ENCODE peak calls at places on chromosome 3, in four cellular contexts. P, L, J and N are unnamed samples.

GRCh38 chr3:2452249-2452648 is 353.6 kb downstream of the CNTN4 start:
- DNase-seq in P (no peak), L (no peak), J (no peak), N (no peak)

GRCh38 chr3:59180006-59180405 is 130.2 kb upstream of the CFAP20DC start:
- DNase-seq in P (no peak), L (peak), J (no peak), N (no peak)

GRCh38 chr3:110314512-110315114 is 757.0 kb upstream of the NECTIN3 start:
- DNase-seq in P (peak), L (peak), J (peak), N (peak)

GRCh38 chr3:178485756-178486155 is 50.5 kb upstream of the KCNMB2 start:
- DNase-seq in P (no peak), L (no peak), J (no peak), N (no peak)

GRCh38 chr3:126621171-126621570 is 33.8 kb downstream of the TXNRD3 start:
- DNase-seq in P (no peak), L (peak), J (no peak), N (no peak)

GRCh38 chr3:108477511-108478147 is 32.8 kb downstream of the MYH15 start:
- DNase-seq in P (peak), L (peak), J (peak), N (peak)

GRCh38 chr3:130081371-130081881 is at the start of gene ALG1L2:
- DNase-seq in P (no peak), L (no peak), J (no peak), N (no peak)

GRCh38 chr3:151067158-151067557 is 18.3 kb upstream of the MED12L start:
- DNase-seq in P (no peak), L (no peak), J (no peak), N (no peak)

GRCh38 chr3:184558726-184559125 is 2.9 kb upstream of the EPHB3 start:
- DNase-seq in P (no peak), L (no peak), J (no peak), N (peak)

GRCh38 chr3:183984337-183984736 is 33.3 kb downstream of the ABCC5 start:
- DNase-seq in P (no peak), L (no peak), J (no peak), N (no peak)

GRCh38 chr3:161273589-161274218 is 52.6 kb downstream of the NMD3 start:
- DNase-seq in P (peak), L (peak), J (no peak), N (peak)

GRCh38 chr3:48338635-48339034 is 5.2 kb upstream of the SPINK8 start:
- DNase-seq in P (no peak), L (peak), J (no peak), N (no peak)

GRCh38 chr3:23915537-23916108 is 1.2 kb downstream of the NKIRAS1 start:
- DNase-seq in P (no peak), L (no peak), J (no peak), N (peak)

GRCh38 chr3:153973722-153974121 is 147.5 kb upstream of the ARHGEF26 start:
- DNase-seq in P (no peak), L (no peak), J (no peak), N (no peak)

GRCh38 chr3:23992051-23992628 is 47.1 kb downstream of the NR1D2 start:
- DNase-seq in P (no peak), L (peak), J (no peak), N (peak)

GRCh38 chr3:126258670-126259069 is 78.3 kb upstream of the ALDH1L1 start:
- DNase-seq in P (no peak), L (peak), J (no peak), N (no peak)

GRCh38 chr3:50213383-50213782 is 8.3 kb downstream of the SLC38A3 start:
- DNase-seq in P (no peak), L (no peak), J (no peak), N (no peak)

GRCh38 chr3:42701371-42702065 is 1.1 kb downstream of the HHATL start:
- DNase-seq in P (peak), L (peak), J (peak), N (peak)

GRCh38 chr3:151816091-151816604 is 2.2 kb downstream of the AADAC start:
- DNase-seq in P (no peak), L (peak), J (no peak), N (peak)

GRCh38 chr3:177104299-177104992 is 92.8 kb downstream of the TBL1XR1 start:
- DNase-seq in P (no peak), L (no peak), J (no peak), N (no peak)

GRCh38 chr3:194272861-194273266 is 78.3 kb downstream of the CPN2 start:
- DNase-seq in P (no peak), L (no peak), J (no peak), N (no peak)

GRCh38 chr3:17640466-17640865 is 102.0 kb downstream of the TBC1D5 start:
- DNase-seq in P (no peak), L (no peak), J (no peak), N (no peak)

GRCh38 chr3:9253327-9253726 is 3.9 kb upstream of the SRGAP3 start:
- DNase-seq in P (no peak), L (no peak), J (no peak), N (no peak)

GRCh38 chr3:156728267-156728985 is 54.0 kb downstream of the TIPARP start:
- DNase-seq in P (no peak), L (no peak), J (no peak), N (no peak)

GRCh38 chr3:46208167-46208704 is at the start of gene CCR1:
- DNase-seq in P (peak), L (peak), J (peak), N (peak)

GRCh38 chr3:127456471-127457093 is 134.0 kb downstream of the TPRA1 start:
- DNase-seq in P (no peak), L (peak), J (no peak), N (no peak)

GRCh38 chr3:117144832-117145231 is 435.3 kb downstream of the TUSC7 start:
- DNase-seq in P (no peak), L (no peak), J (no peak), N (no peak)

GRCh38 chr3:133547432-133548041 is 25.9 kb upstream of the CDV3 start:
- DNase-seq in P (no peak), L (no peak), J (no peak), N (no peak)

GRCh38 chr3:70737656-70738309 is 425.3 kb upstream of the MDFIC2 start:
- DNase-seq in P (no peak), L (no peak), J (no peak), N (no peak)

GRCh38 chr3:126292318-126293070 is 64.7 kb downstream of the KLF15 start:
- DNase-seq in P (no peak), L (no peak), J (no peak), N (no peak)

GRCh38 chr3:10666621-10667020 is 149.4 kb upstream of the SLC6A11 start:
- DNase-seq in P (no peak), L (peak), J (no peak), N (no peak)

GRCh38 chr3:135929670-135930069 is 35.9 kb upstream of the PPP2R3A start:
- DNase-seq in P (no peak), L (no peak), J (no peak), N (no peak)

GRCh38 chr3:61701019-61701418 is 139.6 kb downstream of the PTPRG start:
- DNase-seq in P (no peak), L (no peak), J (no peak), N (no peak)